ENCODE peak calls at places on chromosomes 6 and 20, in eight cellular contexts. U is keratinocyte, S is colonic mucosa, E is mammary epithelial cell, H is mesendoderm, L is neural progenitor cell, T is GM23248, D is fibroblast of lung. B is an unnamed sample. For H3K36me3, the result is how much of the 10 kb centered on the place peaks cover.

GRCh38 chr6:3270258-3270657 is 11.5 kb downstream of the PSMG4 start:
- DNase-seq in S (peak), L (no peak), D (no peak), T (no peak), U (no peak), E (no peak), H (no peak), B (no peak)

GRCh38 chr6:34362909-34363713 is 29.4 kb downstream of the NUDT3 start:
- DNase-seq in D (no peak), S (no peak), E (no peak), T (no peak), U (no peak), H (no peak), L (no peak), B (no peak)

GRCh38 chr6:142642651-142643050 is 302.3 kb downstream of the HIVEP2 start:
- DNase-seq in H (no peak), E (no peak), L (no peak), T (peak), S (no peak), U (no peak), D (peak), B (no peak)

GRCh38 chr6:68639826-68640505 is 4.9 kb downstream of the ADGRB3 start:
- DNase-seq in D (no peak), E (no peak), T (no peak), U (no peak), H (peak), L (no peak), S (no peak), B (no peak)

GRCh38 chr6:167970236-167970635 is 27.2 kb upstream of the KIF25 start:
- DNase-seq in H (no peak), T (no peak), E (no peak), D (no peak), L (no peak), S (no peak), U (no peak), B (no peak)

GRCh38 chr6:36115412-36115811 is 14.9 kb upstream of the MAPK13 start:
- DNase-seq in E (no peak), U (no peak), T (no peak), L (no peak), S (no peak), H (no peak), D (no peak), B (no peak)

GRCh38 chr20:54221996-54222890 is 14.4 kb downstream of the PFDN4 start:
- DNase-seq in H (peak), U (no peak), E (no peak), D (no peak), T (peak), S (no peak), L (no peak), B (peak)

GRCh38 chr6:26536571-26537159 is 1.5 kb upstream of the HMGN4 start:
- DNase-seq in D (peak), S (peak), E (peak), H (peak), U (no peak), L (peak), T (peak), B (peak)

GRCh38 chr20:32482251-32483220 is 102.6 kb downstream of the NOL4L start:
- DNase-seq in E (peak), L (peak), T (peak), D (peak), H (peak), U (no peak), S (peak), B (peak)

GRCh38 chr20:40606660-40607059 is 82.4 kb downstream of the MAFB start:
- DNase-seq in E (no peak), T (no peak), D (no peak), S (no peak), H (peak), U (no peak), L (peak), B (no peak)

GRCh38 chr6:135586844-135587243 is 89.3 kb upstream of the AHI1 start:
- DNase-seq in U (no peak), E (no peak), L (no peak), H (no peak), D (peak), S (no peak), T (no peak), B (no peak)

GRCh38 chr6:6995328-6995727 is 112.4 kb upstream of the RREB1 start:
- DNase-seq in E (no peak), D (no peak), T (no peak), U (no peak), H (no peak), L (no peak), S (no peak), B (no peak)

GRCh38 chr6:133553652-133554051 is 312.5 kb downstream of the EYA4 start:
- DNase-seq in U (no peak), S (peak), E (peak), H (peak), D (peak), T (peak), L (peak), B (peak)

GRCh38 chr20:44083220-44083933 is 103.6 kb downstream of the JPH2 start:
- DNase-seq in L (no peak), U (no peak), H (no peak), E (peak), S (no peak), T (peak), D (peak), B (peak)

GRCh38 chr6:134093007-134093573 is 40.7 kb upstream of the SLC2A12 start:
- DNase-seq in E (no peak), S (no peak), U (no peak), L (no peak), T (no peak), D (no peak), H (no peak), B (no peak)

GRCh38 chr20:25437153-25437581 is 29.7 kb downstream of the GINS1 start:
- DNase-seq in L (peak), S (no peak), E (peak), H (peak), U (no peak), T (peak), D (peak), B (no peak)

DNA sequence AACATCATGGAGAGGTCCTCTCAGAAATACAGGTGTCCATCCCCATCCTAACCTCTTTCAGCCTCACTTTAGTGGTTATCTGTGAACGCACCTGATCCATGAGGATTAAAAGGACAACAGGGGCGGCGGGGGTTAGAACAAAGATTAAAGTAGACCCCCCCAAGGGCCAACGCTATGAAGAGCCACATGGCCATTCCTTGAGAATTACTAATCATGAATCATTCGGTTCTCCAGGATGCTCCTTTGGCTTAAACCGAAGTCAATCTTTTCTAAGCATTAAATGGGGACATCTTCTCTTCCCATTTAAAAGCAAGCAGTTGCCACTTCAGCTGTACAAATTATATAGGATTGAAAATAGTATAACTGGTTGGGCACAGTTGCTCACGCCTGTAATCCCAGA is 212.4 kb downstream of the GMPR start:
- DNase-seq in L (no peak), U (no peak), T (peak), D (peak), H (no peak), S (no peak), E (no peak), B (no peak)
- H3K4me3 ChIP-seq in L (no peak), U (no peak), T (peak), D (no peak), H (no peak), S (no peak), E (no peak), B (no peak)

DNA sequence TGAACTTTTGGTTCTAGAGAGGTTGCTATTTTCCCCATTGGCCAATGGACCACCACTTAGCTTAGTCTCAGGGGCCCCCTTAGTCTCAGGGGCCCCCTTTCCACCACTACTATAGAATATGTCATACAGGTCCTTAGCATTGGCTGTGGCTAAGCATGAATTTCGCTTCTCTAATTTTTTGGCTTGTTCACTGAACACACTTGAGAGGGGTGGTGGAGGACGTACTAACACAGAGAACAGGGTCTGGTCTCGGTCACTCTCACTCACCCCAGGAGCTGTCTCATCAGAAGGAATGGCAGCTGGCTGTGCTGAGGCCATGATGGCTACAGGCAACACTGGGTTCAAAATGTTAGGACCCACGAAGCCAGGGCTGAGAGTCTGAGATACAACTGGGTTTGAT is 30.3 kb downstream of the ZNF318 start:
- DNase-seq in S (no peak), L (no peak), T (no peak), E (no peak), U (no peak), H (no peak), D (no peak), B (no peak)
- H3K9ac ChIP-seq in S (no peak), L (no peak), T (no peak), E (no peak), U (no peak), H (no peak), D (no peak), B (no peak)

DNA sequence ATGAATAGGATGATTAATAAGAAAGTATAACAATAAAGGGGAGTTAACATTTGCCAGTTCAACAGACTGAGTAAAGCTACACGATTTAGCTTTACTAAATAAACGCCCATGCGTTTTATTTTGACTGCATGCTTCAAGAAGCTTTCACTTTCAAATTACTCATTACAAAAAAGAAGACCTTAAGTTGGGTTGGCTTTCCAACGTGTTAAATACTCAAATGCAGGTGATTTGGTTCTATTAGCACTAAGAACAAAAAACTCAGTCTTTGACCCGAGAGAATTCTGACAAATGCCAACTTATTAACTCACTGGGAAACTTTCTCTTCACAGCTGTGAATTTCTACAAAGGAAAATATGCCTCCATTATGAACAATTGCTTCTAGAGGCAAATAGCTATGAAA is 24.8 kb downstream of the RNF146 start:
- DNase-seq in S (no peak), D (no peak), H (no peak), U (no peak), T (no peak), L (no peak), E (no peak), B (no peak)
- H3K36me3 ChIP-seq in S (under half), D (under half), H (under half), U (under half), T (under half), L (under half), E (under half), B (half or more)

GRCh38 chr6:148593130-148593812 is 153.6 kb upstream of the UST start:
- DNase-seq in T (peak), L (no peak), U (no peak), E (no peak), S (no peak), D (peak), H (peak), B (peak)
- H3K4me3 ChIP-seq in T (peak), L (no peak), U (no peak), E (no peak), S (no peak), D (no peak), H (no peak), B (peak)

GRCh38 chr6:138205437-138206094 is 12.7 kb downstream of the PBOV1 start:
- DNase-seq in T (no peak), U (no peak), S (no peak), L (no peak), H (no peak), D (no peak), E (no peak), B (no peak)
- H3K9ac ChIP-seq in T (no peak), U (no peak), S (no peak), L (no peak), H (no peak), D (no peak), E (no peak), B (no peak)